ENCODE peak calls at places on chromosome 21, in six cellular contexts. X is CD14-positive monocyte, V is neural crest cell, M is body of pancreas, R is H1, I is left ventricle myocardium inferior. H is an unnamed sample.

GRCh38 chr21:45868488-45868887 is 113.1 kb upstream of the COL6A1 start:
- DNase-seq in X (no peak), V (no peak), M (peak), R (no peak), I (no peak), H (no peak)

GRCh38 chr21:37658994-37659458 is 257.2 kb downstream of the KCNJ6 start:
- DNase-seq in X (no peak), V (no peak), M (peak), R (no peak), I (no peak), H (no peak)

GRCh38 chr21:32136546-32136945 is 142.3 kb downstream of the MIS18A start:
- DNase-seq in X (no peak), V (no peak), M (no peak), R (no peak), I (no peak), H (no peak)

GRCh38 chr21:32726742-32727477 is 903 bp downstream of the SYNJ1 start:
- DNase-seq in X (no peak), V (peak), M (no peak), R (no peak), I (peak), H (no peak)

GRCh38 chr21:33069994-33070811 is at the start of gene OLIG1:
- DNase-seq in X (peak), V (peak), M (peak), R (no peak), I (peak), H (no peak)

GRCh38 chr21:35465750-35466149 is 416.6 kb upstream of the RUNX1 start:
- DNase-seq in X (no peak), V (no peak), M (no peak), R (no peak), I (no peak), H (no peak)

GRCh38 chr21:43369124-43369523 is 57.8 kb downstream of the SIK1 start:
- DNase-seq in X (peak), V (no peak), M (no peak), R (no peak), I (no peak), H (no peak)

GRCh38 chr21:44304846-44305245 is 5.0 kb downstream of the PFKL start:
- DNase-seq in X (no peak), V (peak), M (peak), R (no peak), I (no peak), H (no peak)

GRCh38 chr21:36068748-36069398 is 951 bp upstream of the CBR1 start:
- DNase-seq in X (no peak), V (no peak), M (no peak), R (no peak), I (no peak), H (no peak)

GRCh38 chr21:44572959-44573583 is 458 bp upstream of the KRTAP10-4 start:
- DNase-seq in X (no peak), V (no peak), M (no peak), R (no peak), I (no peak), H (no peak)

GRCh38 chr21:45016491-45017375 is 57.6 kb upstream of the ADARB1 start:
- DNase-seq in X (no peak), V (no peak), M (peak), R (no peak), I (peak), H (no peak)

GRCh38 chr21:44857127-44857892 is 16.2 kb downstream of the PTTG1IP start:
- DNase-seq in X (no peak), V (no peak), M (no peak), R (no peak), I (no peak), H (no peak)

GRCh38 chr21:44518684-44519083 is 21.3 kb downstream of the KRTAP10-1 start:
- DNase-seq in X (no peak), V (no peak), M (no peak), R (no peak), I (no peak), H (no peak)

GRCh38 chr21:25567472-25567871 is 39.8 kb downstream of the MRPL39 start:
- DNase-seq in X (no peak), V (no peak), M (no peak), R (no peak), I (no peak), H (no peak)
- TF ChIP-seq CTCF in X (no peak), V (no peak), M (no peak), R (no peak), I (no peak), H (no peak)

DNA sequence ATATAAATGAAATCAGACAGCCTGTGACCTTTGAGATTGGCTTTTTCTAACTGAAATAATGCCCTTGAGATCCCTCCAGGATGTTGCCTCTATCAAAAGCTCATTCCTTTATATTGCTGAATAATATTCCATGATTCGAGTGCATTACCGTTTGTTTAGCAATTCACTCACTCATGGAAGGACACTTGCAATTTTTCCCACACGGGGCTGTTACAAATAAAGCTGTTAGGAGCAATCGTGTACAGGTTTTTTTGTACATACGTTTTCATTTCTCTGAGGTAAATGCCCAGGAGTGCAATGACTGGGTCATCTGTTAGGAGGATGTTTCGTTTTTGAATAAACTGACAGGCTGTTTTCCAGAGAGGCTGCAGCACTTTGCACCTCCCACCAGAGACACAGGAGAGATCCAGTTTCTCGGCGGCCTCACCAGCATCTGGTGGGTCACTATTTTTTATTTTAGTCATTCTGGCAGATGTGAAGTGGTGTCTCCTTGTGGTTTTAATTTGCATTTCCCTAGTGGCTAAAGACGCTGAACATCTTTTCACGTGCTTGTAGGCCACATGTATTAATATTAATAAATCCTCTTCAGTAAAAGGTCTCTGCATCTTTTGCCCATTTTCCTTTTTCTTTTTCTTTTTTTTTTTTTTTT is 11.0 kb downstream of the PRDM15 start:
- DNase-seq in X (no peak), V (no peak), M (no peak), R (no peak), I (no peak), H (no peak)
- TF ChIP-seq CTCF in X (no peak), V (no peak), M (no peak), R (no peak), I (no peak), H (no peak)

GRCh38 chr21:41166947-41167346 is 1.0 kb upstream of the BACE2 start:
- DNase-seq in X (no peak), V (no peak), M (peak), R (no peak), I (peak), H (no peak)
- TF ChIP-seq CTCF in X (no peak), V (no peak), M (no peak), R (no peak), I (no peak), H (no peak)

GRCh38 chr21:38831526-38832467 is 26.1 kb downstream of the ETS2 start:
- DNase-seq in X (peak), V (no peak), M (peak), R (no peak), I (peak), H (peak)

GRCh38 chr21:38832664-38833063 is 26.9 kb downstream of the ETS2 start:
- DNase-seq in X (no peak), V (no peak), M (no peak), R (no peak), I (no peak), H (no peak)

GRCh38 chr21:38830667-38831525 is 25.2 kb downstream of the ETS2 start:
- DNase-seq in X (no peak), V (no peak), M (no peak), R (no peak), I (no peak), H (no peak)

GRCh38 chr21:38834725-38835124 is 29.0 kb downstream of the ETS2 start:
- DNase-seq in X (no peak), V (no peak), M (no peak), R (no peak), I (no peak), H (no peak)

GRCh38 chr21:38833122-38833521 is 27.4 kb downstream of the ETS2 start:
- DNase-seq in X (no peak), V (no peak), M (no peak), R (no peak), I (no peak), H (no peak)
- TF ChIP-seq CTCF in X (no peak), V (peak), M (no peak), R (peak), I (no peak), H (no peak)